ENCODE peak calls at places on chromosomes 1 and 21, in ten cellular contexts. D, Z, O, T, Q, I, L, X, C and J are unnamed samples. For H3K4me1, the result is how much of the 10 kb centered on the place peaks cover.

GRCh38 chr1:111489604-111490003 is 13.8 kb downstream of the ADORA3 start:
- DNase-seq in D (no peak), Z (no peak), O (no peak), T (no peak), Q (no peak), I (peak), L (no peak), X (no peak), C (no peak), J (no peak)

GRCh38 chr1:218299416-218299815 is 14.3 kb downstream of the RRP15 start:
- DNase-seq in D (peak), Z (peak), O (peak), T (no peak), Q (no peak), I (no peak), L (no peak), X (no peak), C (no peak), J (no peak)

GRCh38 chr1:28955930-28956552 is 41.7 kb downstream of the EPB41 start:
- DNase-seq in D (no peak), Z (no peak), O (peak), T (no peak), Q (no peak), I (no peak), L (no peak), X (no peak), C (no peak), J (no peak)

GRCh38 chr1:220431840-220432239 is 96.1 kb upstream of the MARK1 start:
- DNase-seq in D (no peak), Z (no peak), O (no peak), T (peak), Q (no peak), I (no peak), L (no peak), X (no peak), C (no peak), J (no peak)

GRCh38 chr21:40851749-40852148 is 4.8 kb upstream of the DSCAM start:
- DNase-seq in D (no peak), Z (no peak), O (no peak), T (no peak), Q (no peak), I (no peak), L (no peak), X (no peak), C (no peak), J (no peak)

GRCh38 chr1:75937034-75937433 is 4.8 kb upstream of the ASB17 start:
- DNase-seq in D (no peak), Z (no peak), O (peak), T (no peak), Q (no peak), I (no peak), L (no peak), X (no peak), C (no peak), J (no peak)

GRCh38 chr1:113073457-113073950 is 506 bp downstream of the LRIG2 start:
- DNase-seq in D (no peak), Z (peak), O (peak), T (peak), Q (peak), I (peak), L (peak), X (no peak), C (no peak), J (peak)

GRCh38 chr1:235105051-235106043 is 23.3 kb downstream of the TOMM20 start:
- DNase-seq in D (no peak), Z (no peak), O (peak), T (no peak), Q (no peak), I (no peak), L (peak), X (no peak), C (no peak), J (no peak)

GRCh38 chr1:6082430-6082971 is 36.8 kb downstream of the KCNAB2 start:
- DNase-seq in D (no peak), Z (no peak), O (peak), T (no peak), Q (peak), I (no peak), L (peak), X (peak), C (no peak), J (no peak)

GRCh38 chr1:221117548-221117951 is 238.3 kb downstream of the HLX start:
- DNase-seq in D (no peak), Z (peak), O (peak), T (peak), Q (peak), I (peak), L (no peak), X (peak), C (peak), J (peak)

GRCh38 chr1:245177071-245177900 is 22.5 kb downstream of the KIF26B start:
- DNase-seq in D (peak), Z (peak), O (no peak), T (no peak), Q (peak), I (no peak), L (peak), X (no peak), C (peak), J (no peak)

GRCh38 chr1:179599623-179600249 is 8.1 kb downstream of the TDRD5 start:
- DNase-seq in D (peak), Z (peak), O (peak), T (peak), Q (no peak), I (peak), L (peak), X (no peak), C (no peak), J (no peak)

GRCh38 chr1:234768171-234768568 is 158.2 kb upstream of the IRF2BP2 start:
- DNase-seq in D (no peak), Z (peak), O (no peak), T (no peak), Q (no peak), I (no peak), L (peak), X (no peak), C (no peak), J (no peak)

GRCh38 chr1:201000391-201000790 is 23.1 kb downstream of the KIF21B start:
- DNase-seq in D (no peak), Z (no peak), O (no peak), T (no peak), Q (no peak), I (no peak), L (no peak), X (no peak), C (no peak), J (no peak)

GRCh38 chr1:37556712-37557196 is at the start of gene DNALI1:
- DNase-seq in D (no peak), Z (peak), O (peak), T (peak), Q (peak), I (peak), L (peak), X (peak), C (peak), J (peak)

GRCh38 chr1:39141925-39142324 is 62.6 kb upstream of the MACF1 start:
- DNase-seq in D (no peak), Z (no peak), O (peak), T (no peak), Q (no peak), I (no peak), L (no peak), X (no peak), C (no peak), J (no peak)

GRCh38 chr1:26744075-26744958 is 43.4 kb upstream of the PIGV start:
- DNase-seq in D (peak), Z (peak), O (peak), T (peak), Q (peak), I (peak), L (peak), X (peak), C (peak), J (peak)

GRCh38 chr1:62335656-62336055 is 16.4 kb upstream of the KANK4 start:
- DNase-seq in D (no peak), Z (no peak), O (no peak), T (no peak), Q (no peak), I (no peak), L (no peak), X (no peak), C (no peak), J (no peak)

GRCh38 chr1:159992161-159992560 is 38.1 kb upstream of the SLAMF9 start:
- DNase-seq in D (no peak), Z (no peak), O (no peak), T (no peak), Q (no peak), I (no peak), L (no peak), X (no peak), C (no peak), J (no peak)

GRCh38 chr21:45935628-45936027 is 45.9 kb upstream of the COL6A1 start:
- DNase-seq in D (no peak), Z (no peak), O (peak), T (no peak), Q (no peak), I (no peak), L (no peak), X (peak), C (no peak), J (no peak)

GRCh38 chr1:51445346-51446090 is 73.5 kb downstream of the EPS15 start:
- DNase-seq in D (no peak), Z (no peak), O (peak), T (no peak), Q (no peak), I (no peak), L (no peak), X (no peak), C (no peak), J (no peak)

GRCh38 chr1:8090241-8090702 is 64.2 kb upstream of the ERRFI1 start:
- DNase-seq in D (no peak), Z (peak), O (peak), T (no peak), Q (no peak), I (no peak), L (peak), X (no peak), C (no peak), J (no peak)

GRCh38 chr1:229563241-229563640 is 4.7 kb upstream of the ABCB10 start:
- DNase-seq in D (no peak), Z (no peak), O (no peak), T (peak), Q (no peak), I (no peak), L (no peak), X (no peak), C (no peak), J (no peak)

GRCh38 chr1:87136607-87137341 is 191.9 kb upstream of the LMO4 start:
- DNase-seq in D (no peak), Z (no peak), O (no peak), T (no peak), Q (no peak), I (no peak), L (no peak), X (no peak), C (no peak), J (no peak)

GRCh38 chr1:200934676-200935245 is 40.1 kb downstream of the INAVA start:
- DNase-seq in D (no peak), Z (no peak), O (no peak), T (no peak), Q (no peak), I (no peak), L (no peak), X (no peak), C (no peak), J (no peak)

GRCh38 chr1:174074757-174075156 is 52.6 kb upstream of the RC3H1 start:
- DNase-seq in D (no peak), Z (peak), O (peak), T (no peak), Q (peak), I (no peak), L (peak), X (no peak), C (no peak), J (no peak)

GRCh38 chr1:223609961-223610360 is 55.5 kb downstream of the CAPN8 start:
- DNase-seq in D (no peak), Z (no peak), O (no peak), T (no peak), Q (no peak), I (no peak), L (no peak), X (no peak), C (no peak), J (no peak)

GRCh38 chr1:2967881-2968280 is 53.4 kb upstream of the ACTRT2 start:
- DNase-seq in D (no peak), Z (no peak), O (no peak), T (no peak), Q (no peak), I (no peak), L (no peak), X (peak), C (no peak), J (peak)

GRCh38 chr1:87151500-87152421 is 176.9 kb upstream of the LMO4 start:
- DNase-seq in D (no peak), Z (peak), O (peak), T (peak), Q (no peak), I (peak), L (peak), X (peak), C (peak), J (peak)

GRCh38 chr1:97986041-97987005 is 65.5 kb upstream of the DPYD start:
- DNase-seq in D (no peak), Z (no peak), O (no peak), T (no peak), Q (no peak), I (no peak), L (no peak), X (no peak), C (no peak), J (no peak)

GRCh38 chr21:36087362-36088138 is 17.7 kb downstream of the CBR1 start:
- DNase-seq in D (no peak), Z (no peak), O (no peak), T (no peak), Q (no peak), I (no peak), L (no peak), X (no peak), C (no peak), J (no peak)

DNA sequence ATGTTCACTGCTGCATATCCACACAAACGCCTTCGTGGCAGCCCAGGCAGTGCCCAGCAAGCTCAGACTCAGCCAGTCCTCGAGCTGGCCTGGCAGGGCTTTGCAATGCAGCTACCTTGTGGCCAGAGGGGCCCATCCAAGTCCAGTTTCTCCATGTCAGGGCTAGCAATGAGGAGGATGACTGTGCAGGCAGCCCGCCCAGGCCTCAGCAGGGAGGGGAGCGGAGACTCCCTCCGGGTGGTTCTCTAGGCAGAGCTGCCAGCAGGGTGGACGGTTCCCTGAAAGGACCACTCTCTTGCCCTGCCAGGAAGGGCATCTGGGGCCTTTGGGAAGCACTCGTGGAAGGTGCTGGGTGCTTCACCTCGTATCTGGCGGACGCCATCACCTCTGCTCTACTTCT is 56.4 kb downstream of the RUNX1 start:
- DNase-seq in D (no peak), Z (no peak), O (peak), T (peak), Q (no peak), I (no peak), L (no peak), X (peak), C (no peak), J (no peak)
- H3K4me1 ChIP-seq in D (under half), Z (under half), O (under half), T (under half), Q (under half), I (under half), L (under half), X (under half), C (under half), J (under half)

DNA sequence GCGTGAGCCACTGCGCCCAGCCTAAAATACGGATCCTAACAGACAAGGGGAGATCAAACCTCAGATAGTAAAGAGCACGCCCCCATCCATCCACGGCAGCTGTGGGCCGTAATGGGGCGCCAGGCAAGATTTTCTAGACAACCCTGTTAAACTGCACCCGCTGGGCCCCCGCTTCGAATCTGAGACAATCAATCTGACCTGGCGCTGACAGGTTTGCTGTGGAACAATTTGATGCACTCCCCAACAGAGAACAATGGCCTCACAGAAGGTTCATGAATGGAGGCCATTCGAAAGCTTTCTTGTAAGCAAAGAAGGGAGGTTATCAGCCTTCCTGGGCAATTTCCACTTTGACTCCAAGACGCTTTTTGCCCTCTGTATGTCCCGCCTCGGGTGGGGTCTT is 30.5 kb downstream of the CLSTN1 start:
- DNase-seq in D (no peak), Z (no peak), O (no peak), T (no peak), Q (no peak), I (no peak), L (no peak), X (no peak), C (no peak), J (no peak)
- H3K4me1 ChIP-seq in D (under half), Z (under half), O (under half), T (under half), Q (under half), I (under half), L (under half), X (under half), C (under half), J (under half)

DNA sequence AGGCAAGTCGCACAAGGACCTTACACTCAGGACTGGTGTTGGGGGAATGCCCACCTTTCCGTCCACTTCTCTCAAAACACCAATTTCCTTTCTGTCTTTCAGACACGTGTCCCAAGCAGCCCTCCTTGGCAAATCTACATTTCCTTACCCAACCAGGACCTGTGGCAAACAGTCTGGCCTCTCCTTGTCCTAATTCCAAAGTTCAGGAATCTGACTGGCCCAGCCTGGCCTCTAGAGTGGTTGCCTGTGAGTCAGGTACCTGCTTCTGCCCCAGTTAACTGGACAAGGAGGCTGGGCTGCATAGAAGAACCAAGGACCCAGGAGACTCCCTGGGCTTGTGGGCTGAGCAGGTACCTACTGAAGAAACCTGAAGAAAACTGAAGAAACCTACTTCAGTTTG is 34.3 kb upstream of the CITED4 start:
- DNase-seq in D (no peak), Z (no peak), O (no peak), T (no peak), Q (no peak), I (no peak), L (peak), X (no peak), C (no peak), J (no peak)
- H3K4me1 ChIP-seq in D (half or more), Z (under half), O (under half), T (under half), Q (under half), I (under half), L (under half), X (under half), C (under half), J (under half)

GRCh38 chr1:240029418-240029817 is 62.3 kb upstream of the FMN2 start:
- DNase-seq in D (no peak), Z (no peak), O (no peak), T (no peak), Q (no peak), I (no peak), L (no peak), X (no peak), C (no peak), J (no peak)

GRCh38 chr1:240030236-240030635 is 61.4 kb upstream of the FMN2 start:
- DNase-seq in D (no peak), Z (no peak), O (no peak), T (no peak), Q (no peak), I (no peak), L (no peak), X (no peak), C (no peak), J (no peak)

GRCh38 chr1:240031009-240031408 is 60.7 kb upstream of the FMN2 start:
- DNase-seq in D (no peak), Z (no peak), O (peak), T (no peak), Q (no peak), I (no peak), L (no peak), X (no peak), C (no peak), J (no peak)

GRCh38 chr1:240033406-240033805 is 58.3 kb upstream of the FMN2 start:
- DNase-seq in D (no peak), Z (no peak), O (no peak), T (no peak), Q (no peak), I (no peak), L (no peak), X (no peak), C (no peak), J (no peak)

DNA sequence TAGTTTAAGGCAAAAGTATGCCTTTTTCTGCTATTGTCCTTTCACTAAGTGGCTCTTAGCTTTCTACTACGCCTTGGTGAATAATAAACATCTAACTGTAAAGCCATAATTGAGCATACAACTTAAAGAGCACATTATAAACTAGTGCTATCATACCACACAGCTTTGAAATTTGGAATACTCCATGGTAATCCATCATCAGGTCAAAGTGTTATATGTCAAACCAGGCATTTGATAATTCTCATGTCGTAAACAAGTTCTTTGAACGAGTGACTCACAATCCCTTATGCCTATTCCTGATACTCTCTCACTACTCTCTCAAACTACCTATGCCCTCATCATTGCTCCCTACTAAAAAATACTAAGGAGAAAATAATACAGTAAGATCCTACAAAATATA is 60.3 kb upstream of the FMN2 start:
- DNase-seq in D (no peak), Z (no peak), O (peak), T (no peak), Q (no peak), I (no peak), L (peak), X (no peak), C (no peak), J (no peak)
- H3K4me1 ChIP-seq in D (under half), Z (under half), O (under half), T (under half), Q (under half), I (under half), L (under half), X (under half), C (under half), J (under half)